ENCODE peak calls at places on chromosome 14, in five cellular contexts. Z is GM23338, Q is Karpas-422, D is OCI-LY7, T is PC-3. M is an unnamed sample.
A peak's percentile ranks its signal among the peaks of the same experiment; 100 is the strongest.

GRCh38 chr14:37721976-37722659 is 126.7 kb downstream of the TTC6 start:
- DNase-seq in Z (no peak), D (no peak), Q (no peak), T (no peak), M (peak; percentile 11)

GRCh38 chr14:103737432-103738045 is 21.9 kb downstream of the ZFYVE21 start:
- DNase-seq in Z (no peak), Q (no peak), T (no peak), D (no peak), M (no peak)

GRCh38 chr14:32327255-32327961 is 1.7 kb upstream of the AKAP6 start:
- DNase-seq in Z (no peak), T (no peak), Q (no peak), D (no peak), M (no peak)

GRCh38 chr14:71621276-71621675 is 311.0 kb upstream of the RGS6 start:
- DNase-seq in Z (no peak), T (peak; percentile 70), Q (no peak), D (no peak), M (peak; percentile 6)

GRCh38 chr14:37591311-37591940 is 3.6 kb downstream of the FOXA1 start:
- DNase-seq in Q (no peak), D (no peak), T (peak; percentile 53), Z (peak; percentile 83), M (no peak)

GRCh38 chr14:53441789-53442188 is 288.7 kb upstream of the DDHD1 start:
- DNase-seq in D (no peak), Q (no peak), Z (no peak), T (no peak), M (no peak)

GRCh38 chr14:84254205-84254788 is 1275.6 kb upstream of the FLRT2 start:
- DNase-seq in Z (peak; percentile 34), D (no peak), T (no peak), Q (no peak), M (no peak)

GRCh38 chr14:88143817-88144216 is 138.9 kb downstream of the GPR65 start:
- DNase-seq in Q (no peak), D (no peak), T (no peak), Z (peak; percentile 51), M (no peak)

GRCh38 chr14:67673451-67673850 is 981 bp downstream of the VTI1B start:
- DNase-seq in D (no peak), T (peak; percentile 72), Z (no peak), Q (no peak), M (peak; percentile 31)

GRCh38 chr14:89455412-89455811 is 38.4 kb upstream of the FOXN3 start:
- DNase-seq in Z (no peak), T (no peak), Q (no peak), D (no peak), M (no peak)

GRCh38 chr14:99035712-99036593 is 236.0 kb downstream of the BCL11B start:
- DNase-seq in Q (no peak), D (no peak), T (peak; percentile 53), Z (peak; percentile 82), M (peak; percentile 43)

GRCh38 chr14:85280074-85280473 is 249.9 kb upstream of the FLRT2 start:
- DNase-seq in T (peak; percentile 22), D (no peak), Q (no peak), Z (no peak), M (peak; percentile 3)

GRCh38 chr14:86334355-86334754 is 804.4 kb downstream of the FLRT2 start:
- DNase-seq in D (no peak), Q (no peak), T (no peak), Z (no peak), M (peak; percentile 55)
- H2AFZ ChIP-seq in D (no peak overlapping the region), Q (peak overlapping the region; percentile 15), T (no peak overlapping the region), Z (no peak overlapping the region), M (no peak overlapping the region)

DNA sequence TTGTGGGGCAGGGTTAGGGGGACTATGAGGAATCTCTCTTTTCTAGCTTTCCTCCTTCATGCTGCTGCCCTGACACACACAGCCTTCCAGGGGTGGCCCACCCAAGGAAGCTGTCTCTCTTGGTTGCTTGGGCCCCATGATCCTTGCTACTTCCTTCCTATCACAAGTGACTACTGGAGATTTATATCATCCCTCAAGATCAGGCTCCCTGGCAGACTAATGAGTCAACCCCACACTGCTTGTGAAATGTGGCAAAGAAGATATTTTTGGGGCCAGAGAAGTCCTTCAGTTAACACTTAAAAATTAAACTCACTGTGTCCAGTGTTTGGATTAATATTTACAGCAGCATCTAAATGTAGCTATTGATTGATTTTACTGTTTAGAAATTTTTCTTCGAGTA is 1.5 kb downstream of the OR4E1 start:
- DNase-seq in D (no peak), T (no peak), Q (no peak), Z (no peak), M (peak; percentile 1)
- H2AFZ ChIP-seq in D (no peak overlapping the region), T (no peak overlapping the region), Q (no peak overlapping the region), Z (peak overlapping the region; percentile 21), M (no peak overlapping the region)

GRCh38 chr14:54652890-54653201 is 85.9 kb downstream of the SAMD4A start:
- DNase-seq in T (no peak), D (no peak), Z (no peak), Q (no peak), M (no peak)

GRCh38 chr14:54651649-54652048 is 84.7 kb downstream of the SAMD4A start:
- DNase-seq in D (no peak), Q (no peak), Z (no peak), T (peak; percentile 55), M (no peak)

GRCh38 chr14:54652188-54652889 is 85.4 kb downstream of the SAMD4A start:
- DNase-seq in Z (peak; percentile 97), Q (no peak), T (peak; percentile 100), D (no peak), M (peak; percentile 100)

GRCh38 chr14:54654600-54654999 is 87.7 kb downstream of the SAMD4A start:
- DNase-seq in D (no peak), Z (no peak), Q (no peak), T (no peak), M (no peak)

GRCh38 chr14:54653764-54654469 is 87.0 kb downstream of the SAMD4A start:
- DNase-seq in D (no peak), Q (no peak), T (peak; percentile 93), Z (no peak), M (peak; percentile 88)
- H2AFZ ChIP-seq in D (no peak overlapping the region), Q (no peak overlapping the region), T (peak overlapping the region; percentile 16), Z (no peak overlapping the region), M (no peak overlapping the region)

DNA sequence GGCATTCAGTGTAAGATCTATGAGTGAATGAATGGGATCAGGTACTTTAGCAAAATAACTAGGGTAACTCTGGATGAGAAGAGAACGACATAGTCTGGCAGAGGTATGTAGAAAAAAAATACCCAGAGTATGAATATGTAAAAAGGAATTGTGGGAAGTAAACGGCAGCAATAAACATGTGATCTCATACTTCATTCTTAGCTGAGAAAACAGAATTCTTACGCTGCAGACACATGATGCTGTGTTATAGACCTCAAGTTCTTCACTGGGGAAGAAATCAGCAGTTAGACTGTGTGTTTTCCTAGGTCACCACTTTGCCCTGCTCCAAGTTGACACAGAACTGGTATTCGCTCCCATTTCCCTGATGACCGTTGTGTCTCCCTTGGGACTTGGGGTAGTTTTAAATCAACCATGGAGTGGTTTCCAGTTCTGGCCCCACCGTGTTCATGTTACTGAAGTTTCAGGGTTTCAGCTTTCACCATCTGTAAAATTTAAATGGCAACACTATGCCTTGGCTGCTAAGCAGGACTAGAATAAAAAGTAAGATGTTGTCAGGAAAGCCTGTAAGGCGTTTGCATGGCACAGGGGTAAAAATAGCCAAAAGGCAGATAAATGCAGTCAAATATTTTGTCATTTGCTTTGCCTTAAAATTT is 223.7 kb downstream of the PELI2 start:
- DNase-seq in D (no peak), Z (no peak), T (no peak), Q (no peak), M (peak; percentile 92)
- H2AFZ ChIP-seq in D (no peak overlapping the region), Z (no peak overlapping the region), T (peak overlapping the region; percentile 1), Q (no peak overlapping the region), M (peak overlapping the region; percentile 48)

DNA sequence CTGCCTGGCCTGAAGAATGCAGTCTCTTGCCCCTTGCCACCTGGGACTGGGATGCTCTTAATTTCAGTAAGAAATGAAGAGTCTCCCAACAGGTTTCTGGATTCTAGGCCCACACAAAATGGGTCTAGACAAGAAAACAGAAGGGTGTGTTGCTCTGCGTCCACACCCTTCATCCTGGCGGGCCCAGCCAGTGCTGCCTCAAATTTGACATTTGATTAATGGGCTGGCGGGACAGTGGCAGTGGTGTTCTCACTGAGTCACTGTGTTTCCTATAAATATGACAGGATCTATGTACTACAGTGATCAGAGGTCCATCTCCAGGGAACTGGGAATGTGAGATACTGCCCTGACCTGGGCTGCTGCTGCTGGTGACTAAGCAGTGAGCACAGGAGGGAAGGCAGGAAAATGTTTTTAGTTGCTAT is 6.5 kb downstream of the TMEM253 start:
- DNase-seq in Z (no peak), T (peak; percentile 44), D (no peak), Q (no peak), M (peak; percentile 48)
- H2AFZ ChIP-seq in Z (peak overlapping the region; percentile 63), T (peak overlapping the region; percentile 82), D (no peak overlapping the region), Q (no peak overlapping the region), M (peak overlapping the region; percentile 5)

GRCh38 chr14:100708349-100709217 is 18.1 kb upstream of the DLK1 start:
- DNase-seq in Z (peak; percentile 92), T (peak; percentile 84), Q (no peak), D (no peak), M (peak; percentile 22)
- H2AFZ ChIP-seq in Z (peak overlapping the region; percentile 99), T (peak overlapping the region; percentile 74), Q (no peak overlapping the region), D (no peak overlapping the region), M (peak overlapping the region; percentile 49)

GRCh38 chr14:95817271-95817670 is 59.4 kb upstream of the TUNAR start:
- DNase-seq in Q (no peak), D (no peak), Z (peak; percentile 55), T (no peak), M (no peak)

GRCh38 chr14:95811813-95812212 is 64.8 kb upstream of the TUNAR start:
- DNase-seq in D (no peak), Q (no peak), T (no peak), Z (no peak), M (no peak)

GRCh38 chr14:95815226-95815690 is 61.4 kb upstream of the TUNAR start:
- DNase-seq in D (no peak), T (no peak), Z (peak; percentile 30), Q (no peak), M (no peak)

GRCh38 chr14:95816539-95816938 is 60.1 kb upstream of the TUNAR start:
- DNase-seq in D (no peak), Q (no peak), Z (no peak), T (no peak), M (no peak)

DNA sequence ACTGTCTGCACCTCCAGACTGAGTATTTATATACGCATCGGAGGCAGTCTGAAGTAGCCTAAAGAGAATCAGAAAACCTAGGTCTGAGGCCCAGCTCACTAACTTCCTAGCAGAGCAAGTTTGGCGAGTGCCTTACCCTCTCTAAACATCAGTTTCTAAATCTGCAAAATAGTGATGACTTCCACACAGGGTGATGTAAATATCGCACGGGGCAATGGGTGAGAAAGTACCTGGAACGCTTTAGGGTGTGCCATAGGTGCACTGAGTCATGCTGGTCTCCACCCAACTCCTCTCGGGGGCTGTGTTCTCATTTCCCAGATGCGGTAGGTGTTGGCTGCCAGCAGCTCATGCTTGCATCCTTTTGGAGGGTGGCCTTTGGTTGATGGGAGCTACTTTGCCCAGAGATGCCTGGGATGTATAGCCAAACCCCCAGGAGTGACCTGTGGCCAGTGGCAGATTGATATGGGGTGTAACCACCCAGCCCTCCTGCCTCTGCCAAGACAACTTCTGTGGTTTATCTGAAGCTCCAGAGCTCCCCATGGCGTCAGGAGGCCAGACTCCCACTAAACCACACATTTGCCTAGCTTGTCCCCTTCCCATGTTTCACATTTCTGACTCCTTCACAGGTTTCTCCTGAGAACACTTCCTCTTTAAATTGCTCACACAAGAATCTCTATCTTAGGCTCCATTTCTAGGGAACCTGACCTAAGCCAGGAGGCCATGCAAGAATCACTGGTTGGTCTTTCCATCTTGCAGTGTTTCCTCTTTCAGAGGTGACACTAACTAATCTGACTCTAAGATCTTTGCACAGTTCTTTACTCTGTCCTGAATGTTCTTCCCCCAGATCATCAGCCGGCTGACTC is 62.0 kb upstream of the TUNAR start:
- DNase-seq in Q (no peak), Z (no peak), D (no peak), T (no peak), M (no peak)
- H2AFZ ChIP-seq in Q (no peak overlapping the region), Z (peak overlapping the region; percentile 83), D (no peak overlapping the region), T (no peak overlapping the region), M (no peak overlapping the region)